ENCODE peak calls at places on chromosomes 3 and 15, in nine cellular contexts. L is CD4-positive, alpha-beta T cell; S is uterus; Z is type B pancreatic cell; G is heart left ventricle; N is B cell; R is psoas muscle; W is pancreas; U is neural crest cell. V is an unnamed sample.

GRCh38 chr3:130395916-130396315 is 50.4 kb downstream of the COL6A5 start:
- DNase-seq in S (no peak), W (no peak), L (no peak), N (no peak), G (no peak), Z (no peak), R (no peak), U (no peak), V (no peak)

GRCh38 chr3:18234717-18235335 is 190.3 kb downstream of the SATB1 start:
- DNase-seq in G (peak; percentile 32), Z (no peak), N (no peak), U (no peak), S (no peak), R (no peak), W (no peak), L (no peak), V (no peak)

GRCh38 chr3:133970916-133971315 is 58.8 kb downstream of the SLCO2A1 start:
- DNase-seq in G (no peak), W (no peak), L (no peak), S (no peak), R (no peak), Z (no peak), N (no peak), U (no peak), V (no peak)

GRCh38 chr3:16665282-16665741 is 60.1 kb upstream of the DAZL start:
- DNase-seq in S (no peak), Z (no peak), W (no peak), L (no peak), G (no peak), U (no peak), N (no peak), R (no peak), V (no peak)

GRCh38 chr15:53918180-53919079 is 59.8 kb upstream of the UNC13C start:
- DNase-seq in U (no peak), S (no peak), L (no peak), N (no peak), G (peak; percentile 37), W (no peak), R (no peak), Z (no peak), V (no peak)

GRCh38 chr3:152696962-152697361 is 138.0 kb upstream of the P2RY1 start:
- DNase-seq in Z (no peak), R (no peak), S (no peak), U (no peak), L (no peak), W (no peak), G (no peak), N (no peak), V (no peak)

GRCh38 chr15:50670115-50670514 is 16.5 kb downstream of the TRPM7 start:
- DNase-seq in G (no peak), W (no peak), U (no peak), S (no peak), N (no peak), L (no peak), R (no peak), Z (no peak), V (no peak)

GRCh38 chr15:78453447-78453846 is 15.4 kb downstream of the IREB2 start:
- DNase-seq in N (no peak), G (no peak), Z (no peak), R (no peak), W (no peak), S (no peak), L (no peak), U (no peak), V (no peak)

GRCh38 chr15:29451201-29451781 is 181.7 kb upstream of the NSMCE3 start:
- DNase-seq in W (no peak), G (no peak), R (no peak), N (no peak), Z (no peak), L (no peak), U (peak; percentile 18), S (no peak), V (peak; percentile 45)

GRCh38 chr15:84685304-84685703 is 27.3 kb upstream of the NMB start:
- DNase-seq in U (no peak), R (peak; percentile 79), L (peak; percentile 10), S (no peak), G (peak; percentile 68), W (peak; percentile 15), Z (no peak), N (no peak), V (no peak)

GRCh38 chr15:69324565-69324964 is 25.9 kb downstream of the PAQR5 start:
- DNase-seq in R (no peak), U (no peak), W (no peak), L (no peak), Z (no peak), G (no peak), N (no peak), S (no peak), V (no peak)

GRCh38 chr3:136725468-136725867 is 26.7 kb downstream of the STAG1 start:
- DNase-seq in U (no peak), L (no peak), Z (no peak), S (no peak), N (no peak), R (no peak), W (no peak), G (no peak), V (no peak)

GRCh38 chr3:79506751-79507150 is 261.0 kb downstream of the ROBO1 start:
- DNase-seq in G (no peak), Z (no peak), N (no peak), U (no peak), L (no peak), W (no peak), S (no peak), R (no peak), V (no peak)

GRCh38 chr3:110783541-110783940 is 288.1 kb upstream of the NECTIN3 start:
- DNase-seq in S (no peak), R (no peak), W (no peak), Z (no peak), N (no peak), G (no peak), L (no peak), U (no peak), V (no peak)

GRCh38 chr3:13427662-13428603 is 7.8 kb upstream of the NUP210 start:
- DNase-seq in G (no peak), N (no peak), U (no peak), W (no peak), S (no peak), Z (no peak), L (peak; percentile 20), R (no peak), V (no peak)
- TF ChIP-seq CTCF in G (no peak), N (no peak), U (no peak), W (no peak), S (no peak), Z (no peak), L (no peak), R (no peak), V (no peak)

DNA sequence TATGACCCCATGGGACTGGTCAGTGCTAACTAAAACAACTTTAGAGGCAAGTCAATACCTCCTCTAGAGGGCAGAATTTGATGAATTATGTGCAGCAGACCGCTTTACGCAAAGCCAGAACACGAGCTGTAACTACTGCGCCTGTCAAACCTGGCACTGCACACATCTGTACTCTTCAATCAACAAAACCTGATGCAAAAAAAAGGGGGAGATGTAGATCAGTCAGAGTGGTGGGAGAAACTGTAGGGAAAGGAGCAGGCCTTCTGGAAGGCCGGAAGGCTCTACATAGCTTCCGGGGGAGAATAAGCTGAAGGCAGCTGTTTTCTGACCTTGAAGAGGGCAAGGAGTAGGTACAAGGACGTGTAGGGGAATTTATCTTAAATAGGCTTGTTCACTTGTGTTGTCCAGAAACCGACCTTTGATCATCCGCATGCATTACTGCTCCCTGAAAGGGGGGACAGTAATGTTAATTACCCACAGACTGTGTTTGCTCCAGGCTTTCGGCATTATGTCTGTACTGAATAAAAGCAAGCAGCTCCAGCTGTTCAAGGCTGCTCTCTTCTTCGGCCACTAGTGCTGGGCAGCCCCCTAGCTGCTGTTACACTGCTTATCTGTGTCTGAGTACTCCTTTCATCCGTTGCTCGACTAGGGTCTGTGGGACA is 41.0 kb downstream of the GPR160 start:
- DNase-seq in N (no peak), R (no peak), G (no peak), U (no peak), S (no peak), L (no peak), W (no peak), Z (no peak), V (no peak)
- TF ChIP-seq CTCF in N (no peak), R (no peak), G (no peak), U (no peak), S (no peak), L (no peak), W (no peak), Z (peak; percentile 26), V (no peak)

GRCh38 chr3:20130122-20130521 is 55.9 kb downstream of the SGO1 start:
- DNase-seq in G (no peak), L (no peak), R (no peak), Z (no peak), U (no peak), S (no peak), W (no peak), N (no peak), V (no peak)
- TF ChIP-seq CTCF in G (peak; percentile 29), L (no peak), R (no peak), Z (no peak), U (no peak), S (no peak), W (no peak), N (no peak), V (no peak)

DNA sequence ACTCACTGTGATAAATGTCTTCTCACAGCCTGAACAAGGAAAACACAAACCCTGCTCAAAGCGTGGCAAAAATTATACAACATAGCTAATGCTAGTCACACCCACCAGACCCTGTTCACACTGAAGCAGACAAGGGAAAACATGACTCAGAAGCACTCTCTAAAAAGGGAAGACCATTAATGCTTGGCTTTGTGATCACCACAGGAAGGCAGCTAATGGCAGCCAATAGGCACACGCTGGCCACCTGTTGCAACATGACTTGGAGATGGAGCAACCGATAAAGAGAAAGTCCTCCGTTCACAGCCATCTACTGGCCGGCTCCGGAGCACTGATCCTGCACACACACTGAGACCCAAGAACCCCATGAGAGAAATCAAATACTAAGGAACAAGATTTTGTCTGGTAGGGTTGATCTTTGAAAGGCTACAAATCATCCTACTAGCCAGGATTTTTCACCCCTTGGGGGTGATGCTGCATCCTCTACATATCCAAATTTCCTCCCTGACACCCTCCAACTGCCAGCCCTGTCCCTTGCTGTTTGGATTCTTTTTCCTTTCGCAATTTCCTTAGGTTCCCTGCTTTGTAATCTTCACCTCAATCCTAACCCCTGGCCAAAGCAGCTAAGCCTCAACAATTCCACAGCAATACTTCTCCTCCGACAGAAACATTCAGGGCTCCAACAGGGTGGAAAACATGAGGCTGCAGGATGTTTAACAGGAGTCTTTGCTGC is 3.2 kb downstream of the ZXDC start:
- DNase-seq in S (peak; percentile 62), G (peak; percentile 79), W (peak; percentile 65), U (no peak), R (peak; percentile 92), Z (no peak), L (no peak), N (no peak), V (no peak)
- TF ChIP-seq CTCF in S (peak; percentile 11), G (no peak), W (no peak), U (no peak), R (peak; percentile 23), Z (no peak), L (no peak), N (no peak), V (no peak)

V was measured in endothelial cell.